ENCODE peak calls at places on chromosome 3, in six cellular contexts. One of them, this sample, is unnamed.

GRCh38 chr3:85377115-85377514 is 418.3 kb downstream of the CADM2 start:
- DNase-seq in body of pancreas: no peak
- DNase-seq in stimulated activated CD8-positive, alpha-beta memory T cell treated with anti-CD3 and anti-CD28 coated beads, Interleukin-4, amount 100 ng/mL, for 24 hours: no peak
- DNase-seq in T-helper 1 cell: no peak
- DNase-seq in posterior vena cava: no peak
- DNase-seq in activated CD4-positive, alpha-beta T cell treated with anti-CD3 and anti-CD28 coated beads, Interleukin-2, amount 10 ng/mL, durations not matched to agents 7 days and 5 days: no peak
- DNase-seq in this sample: no peak

GRCh38 chr3:42900226-42900625 is 5.7 kb upstream of the ZNF662 start:
- DNase-seq in activated CD4-positive, alpha-beta T cell treated with anti-CD3 and anti-CD28 coated beads, Interleukin-2, amount 10 ng/mL, durations not matched to agents 7 days and 5 days: no peak
- DNase-seq in T-helper 1 cell: no peak
- DNase-seq in body of pancreas: no peak
- DNase-seq in posterior vena cava: no peak
- DNase-seq in stimulated activated CD8-positive, alpha-beta memory T cell treated with anti-CD3 and anti-CD28 coated beads, Interleukin-4, amount 100 ng/mL, for 24 hours: no peak
- DNase-seq in this sample: no peak

GRCh38 chr3:175743733-175744400 is 884.7 kb downstream of the NAALADL2 start:
- DNase-seq in stimulated activated CD8-positive, alpha-beta memory T cell treated with anti-CD3 and anti-CD28 coated beads, Interleukin-4, amount 100 ng/mL, for 24 hours: no peak
- DNase-seq in T-helper 1 cell: no peak
- DNase-seq in activated CD4-positive, alpha-beta T cell treated with anti-CD3 and anti-CD28 coated beads, Interleukin-2, amount 10 ng/mL, durations not matched to agents 7 days and 5 days: no peak
- DNase-seq in body of pancreas: no peak
- DNase-seq in posterior vena cava: no peak
- DNase-seq in this sample: no peak

GRCh38 chr3:79729096-79729495 is 38.7 kb downstream of the ROBO1 start:
- DNase-seq in body of pancreas: peak; percentile 13
- DNase-seq in T-helper 1 cell: no peak
- DNase-seq in posterior vena cava: no peak
- DNase-seq in activated CD4-positive, alpha-beta T cell treated with anti-CD3 and anti-CD28 coated beads, Interleukin-2, amount 10 ng/mL, durations not matched to agents 7 days and 5 days: no peak
- DNase-seq in stimulated activated CD8-positive, alpha-beta memory T cell treated with anti-CD3 and anti-CD28 coated beads, Interleukin-4, amount 100 ng/mL, for 24 hours: no peak
- DNase-seq in this sample: no peak

GRCh38 chr3:179260949-179261765 is 10.2 kb upstream of the KCNMB3 start:
- DNase-seq in activated CD4-positive, alpha-beta T cell treated with anti-CD3 and anti-CD28 coated beads, Interleukin-2, amount 10 ng/mL, durations not matched to agents 7 days and 5 days: peak; percentile 67
- DNase-seq in posterior vena cava: peak; percentile 92
- DNase-seq in stimulated activated CD8-positive, alpha-beta memory T cell treated with anti-CD3 and anti-CD28 coated beads, Interleukin-4, amount 100 ng/mL, for 24 hours: peak; percentile 52
- DNase-seq in body of pancreas: peak; percentile 73
- DNase-seq in T-helper 1 cell: peak; percentile 46
- DNase-seq in this sample: no peak

GRCh38 chr3:55486857-55487375 is at the start of gene WNT5A:
- DNase-seq in activated CD4-positive, alpha-beta T cell treated with anti-CD3 and anti-CD28 coated beads, Interleukin-2, amount 10 ng/mL, durations not matched to agents 7 days and 5 days: no peak
- DNase-seq in T-helper 1 cell: no peak
- DNase-seq in body of pancreas: peak; percentile 57
- DNase-seq in posterior vena cava: no peak
- DNase-seq in stimulated activated CD8-positive, alpha-beta memory T cell treated with anti-CD3 and anti-CD28 coated beads, Interleukin-4, amount 100 ng/mL, for 24 hours: no peak
- DNase-seq in this sample: no peak

GRCh38 chr3:4271834-4272233 is 31.3 kb upstream of the SETMAR start:
- DNase-seq in posterior vena cava: no peak
- DNase-seq in stimulated activated CD8-positive, alpha-beta memory T cell treated with anti-CD3 and anti-CD28 coated beads, Interleukin-4, amount 100 ng/mL, for 24 hours: no peak
- DNase-seq in body of pancreas: no peak
- DNase-seq in T-helper 1 cell: no peak
- DNase-seq in activated CD4-positive, alpha-beta T cell treated with anti-CD3 and anti-CD28 coated beads, Interleukin-2, amount 10 ng/mL, durations not matched to agents 7 days and 5 days: no peak
- DNase-seq in this sample: peak; percentile 40

GRCh38 chr3:30710017-30710416 is 103.6 kb downstream of the TGFBR2 start:
- DNase-seq in activated CD4-positive, alpha-beta T cell treated with anti-CD3 and anti-CD28 coated beads, Interleukin-2, amount 10 ng/mL, durations not matched to agents 7 days and 5 days: no peak
- DNase-seq in T-helper 1 cell: no peak
- DNase-seq in body of pancreas: no peak
- DNase-seq in stimulated activated CD8-positive, alpha-beta memory T cell treated with anti-CD3 and anti-CD28 coated beads, Interleukin-4, amount 100 ng/mL, for 24 hours: no peak
- DNase-seq in posterior vena cava: no peak
- DNase-seq in this sample: no peak

GRCh38 chr3:195908439-195909293 is at the start of gene TNK2:
- DNase-seq in body of pancreas: no peak
- DNase-seq in stimulated activated CD8-positive, alpha-beta memory T cell treated with anti-CD3 and anti-CD28 coated beads, Interleukin-4, amount 100 ng/mL, for 24 hours: peak; percentile 18
- DNase-seq in activated CD4-positive, alpha-beta T cell treated with anti-CD3 and anti-CD28 coated beads, Interleukin-2, amount 10 ng/mL, durations not matched to agents 7 days and 5 days: peak; percentile 51
- DNase-seq in T-helper 1 cell: no peak
- DNase-seq in posterior vena cava: peak; percentile 84
- DNase-seq in this sample: no peak

GRCh38 chr3:18188491-18188890 is 236.6 kb downstream of the SATB1 start:
- DNase-seq in body of pancreas: no peak
- DNase-seq in activated CD4-positive, alpha-beta T cell treated with anti-CD3 and anti-CD28 coated beads, Interleukin-2, amount 10 ng/mL, durations not matched to agents 7 days and 5 days: no peak
- DNase-seq in stimulated activated CD8-positive, alpha-beta memory T cell treated with anti-CD3 and anti-CD28 coated beads, Interleukin-4, amount 100 ng/mL, for 24 hours: no peak
- DNase-seq in posterior vena cava: no peak
- DNase-seq in T-helper 1 cell: no peak
- DNase-seq in this sample: no peak

GRCh38 chr3:8709801-8710524 is 23.6 kb upstream of the CAV3 start:
- DNase-seq in T-helper 1 cell: no peak
- DNase-seq in stimulated activated CD8-positive, alpha-beta memory T cell treated with anti-CD3 and anti-CD28 coated beads, Interleukin-4, amount 100 ng/mL, for 24 hours: no peak
- DNase-seq in body of pancreas: no peak
- DNase-seq in activated CD4-positive, alpha-beta T cell treated with anti-CD3 and anti-CD28 coated beads, Interleukin-2, amount 10 ng/mL, durations not matched to agents 7 days and 5 days: no peak
- DNase-seq in posterior vena cava: no peak
- DNase-seq in this sample: peak; percentile 98

GRCh38 chr3:146189519-146190173 is 28.7 kb upstream of the PLOD2 start:
- DNase-seq in activated CD4-positive, alpha-beta T cell treated with anti-CD3 and anti-CD28 coated beads, Interleukin-2, amount 10 ng/mL, durations not matched to agents 7 days and 5 days: peak; percentile 18
- DNase-seq in T-helper 1 cell: no peak
- DNase-seq in body of pancreas: peak; percentile 27
- DNase-seq in posterior vena cava: no peak
- DNase-seq in stimulated activated CD8-positive, alpha-beta memory T cell treated with anti-CD3 and anti-CD28 coated beads, Interleukin-4, amount 100 ng/mL, for 24 hours: no peak
- DNase-seq in this sample: peak; percentile 18

GRCh38 chr3:155362808-155363689 is 69.6 kb upstream of the STRIT1 start:
- DNase-seq in body of pancreas: no peak
- DNase-seq in stimulated activated CD8-positive, alpha-beta memory T cell treated with anti-CD3 and anti-CD28 coated beads, Interleukin-4, amount 100 ng/mL, for 24 hours: no peak
- DNase-seq in activated CD4-positive, alpha-beta T cell treated with anti-CD3 and anti-CD28 coated beads, Interleukin-2, amount 10 ng/mL, durations not matched to agents 7 days and 5 days: no peak
- DNase-seq in posterior vena cava: no peak
- DNase-seq in T-helper 1 cell: no peak
- DNase-seq in this sample: no peak